ENCODE peak calls at places on chromosomes 12 and 14, in nine cellular contexts. U is astrocyte, B is A549, P is body of pancreas, V is fibroblast of lung, D is gastrocnemius medialis, A is left lung, K is IMR-90, T is spleen. R is an unnamed sample.

GRCh38 chr12:42097971-42098370 is 46.7 kb downstream of the GXYLT1 start:
- DNase-seq in U (no peak), B (no peak), P (no peak), V (no peak), D (no peak), A (no peak), K (no peak), T (no peak), R (no peak)

GRCh38 chr14:24631749-24632335 is 2.1 kb downstream of the GZMB start:
- DNase-seq in U (no peak), B (no peak), P (no peak), V (no peak), D (no peak), A (no peak), K (no peak), T (no peak), R (no peak)

GRCh38 chr12:111034148-111034910 is 114.0 kb upstream of the MYL2 start:
- DNase-seq in U (no peak), B (no peak), P (no peak), V (peak; percentile 1), D (no peak), A (no peak), K (no peak), T (peak; percentile 45), R (no peak)

GRCh38 chr12:52924764-52925716 is 20.2 kb upstream of the KRT8 start:
- DNase-seq in U (peak; percentile 99), B (peak; percentile 94), P (peak; percentile 53), V (peak; percentile 99), D (no peak), A (no peak), K (peak; percentile 93), T (no peak), R (no peak)

GRCh38 chr12:120455302-120455701 is 9.1 kb downstream of the GATC start:
- DNase-seq in U (no peak), B (no peak), P (peak; percentile 88), V (no peak), D (no peak), A (no peak), K (no peak), T (no peak), R (no peak)

GRCh38 chr14:105281354-105282097 is 19.3 kb downstream of the BRF1 start:
- DNase-seq in U (peak; percentile 56), B (peak; percentile 76), P (peak; percentile 64), V (peak; percentile 67), D (no peak), A (no peak), K (peak; percentile 83), T (no peak), R (no peak)

GRCh38 chr14:102141797-102142196 is 2.1 kb downstream of the WDR20 start:
- DNase-seq in U (no peak), B (no peak), P (no peak), V (no peak), D (no peak), A (no peak), K (no peak), T (no peak), R (no peak)

GRCh38 chr14:75521415-75522199 is 662 bp upstream of the BATF start:
- DNase-seq in U (no peak), B (no peak), P (no peak), V (no peak), D (no peak), A (no peak), K (no peak), T (no peak), R (no peak)

GRCh38 chr14:54866588-54866987 is 36.0 kb downstream of the GCH1 start:
- DNase-seq in U (no peak), B (no peak), P (no peak), V (no peak), D (no peak), A (no peak), K (peak; percentile 31), T (no peak), R (no peak)

GRCh38 chr12:132006056-132006680 is 56.4 kb downstream of the EP400 start:
- DNase-seq in U (no peak), B (no peak), P (no peak), V (no peak), D (no peak), A (no peak), K (peak; percentile 15), T (peak; percentile 51), R (no peak)

GRCh38 chr12:6764011-6764828 is 1.9 kb upstream of the PTMS start:
- DNase-seq in U (peak; percentile 99), B (peak; percentile 100), P (peak; percentile 95), V (peak; percentile 100), D (peak; percentile 83), A (peak; percentile 96), K (peak; percentile 99), T (peak; percentile 85), R (peak; percentile 95)
- H3K4me3 ChIP-seq in U (peak overlapping the region; percentile 13), B (peak overlapping the region; percentile 97), P (no peak overlapping the region), V (peak overlapping the region; percentile 13), D (peak overlapping the region; percentile 18), A (no peak overlapping the region), K (peak overlapping the region; percentile 12), T (peak overlapping the region; percentile 8), R (peak overlapping the region; percentile 75)

GRCh38 chr12:19288161-19288560 is 151.1 kb upstream of the AEBP2 start:
- DNase-seq in U (no peak), B (no peak), P (no peak), V (no peak), D (no peak), A (no peak), K (no peak), T (no peak), R (no peak)

GRCh38 chr12:19284658-19285057 is 154.6 kb upstream of the AEBP2 start:
- DNase-seq in U (no peak), B (no peak), P (no peak), V (no peak), D (no peak), A (no peak), K (no peak), T (no peak), R (no peak)

GRCh38 chr12:19287302-19287701 is 152.0 kb upstream of the AEBP2 start:
- DNase-seq in U (no peak), B (no peak), P (no peak), V (no peak), D (no peak), A (no peak), K (no peak), T (no peak), R (no peak)

GRCh38 chr12:19288603-19289244 is 150.6 kb upstream of the AEBP2 start:
- DNase-seq in U (peak; percentile 41), B (peak; percentile 48), P (no peak), V (peak; percentile 58), D (no peak), A (no peak), K (peak; percentile 44), T (no peak), R (no peak)

DNA sequence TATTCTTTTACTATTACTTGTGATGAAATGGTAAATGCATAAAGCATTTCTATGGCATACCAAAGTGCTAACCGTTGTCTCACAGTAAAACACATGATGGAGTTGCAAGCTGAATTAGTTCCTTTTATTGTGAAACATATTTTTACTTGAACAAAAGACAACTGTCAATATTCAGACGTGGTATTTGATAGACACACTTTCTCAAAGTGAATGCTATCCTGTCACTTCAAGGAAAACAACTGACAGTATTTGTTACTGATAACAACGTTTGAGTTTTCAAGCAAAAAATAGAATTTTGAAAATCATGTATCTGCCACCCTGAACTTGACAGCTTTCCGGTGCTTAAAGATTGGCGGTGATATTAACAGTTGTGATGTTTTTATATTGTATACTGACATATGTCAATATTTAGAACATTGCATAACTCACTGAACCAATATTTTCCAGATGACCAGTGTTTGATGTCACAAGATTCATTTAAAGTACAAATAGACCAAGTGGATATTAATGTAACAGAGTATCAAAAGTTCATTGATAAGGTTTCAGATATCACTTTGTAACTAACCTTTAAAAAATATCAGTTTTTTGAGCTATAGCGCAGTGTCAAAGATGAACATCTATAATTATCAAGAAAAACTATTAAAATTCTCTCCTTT is 153.4 kb upstream of the AEBP2 start:
- DNase-seq in U (no peak), B (no peak), P (no peak), V (no peak), D (no peak), A (no peak), K (no peak), T (no peak), R (no peak)
- TF ChIP-seq CTCF in U (no peak), B (no peak), P (no peak), V (no peak), D (no peak), A (no peak), K (no peak), T (no peak), R (no peak)

GRCh38 chr12:31387466-31387865 is 61.5 kb upstream of the SINHCAF start:
- DNase-seq in U (no peak), B (no peak), P (no peak), V (no peak), D (no peak), A (no peak), K (no peak), T (no peak), R (no peak)
- H3K4me1 ChIP-seq in U (no peaks in the 10 kb centered on the region), B (no peaks in the 10 kb centered on the region), P (no peaks in the 10 kb centered on the region), V (no peaks in the 10 kb centered on the region), D (no peaks in the 10 kb centered on the region), A (no peaks in the 10 kb centered on the region), K (peaks cover 2% of the 10 kb centered on the region), T (no peaks in the 10 kb centered on the region), R (no peaks in the 10 kb centered on the region)

GRCh38 chr12:48978741-48979601 is 849 bp downstream of the WNT1 start:
- DNase-seq in U (no peak), B (no peak), P (no peak), V (no peak), D (no peak), A (no peak), K (no peak), T (no peak), R (no peak)
- H3K4me3 ChIP-seq in U (no peak overlapping the region), B (peak overlapping the region; percentile 42), P (no peak overlapping the region), V (no peak overlapping the region), D (peak overlapping the region; percentile 37), A (peak overlapping the region; percentile 10), K (no peak overlapping the region), T (peak overlapping the region; percentile 50), R (peak overlapping the region; percentile 42)

GRCh38 chr14:39988939-39989338 is 556.7 kb upstream of the FBXO33 start:
- DNase-seq in U (peak; percentile 31), B (peak; percentile 57), P (no peak), V (peak; percentile 55), D (no peak), A (no peak), K (no peak), T (no peak), R (no peak)
- TF ChIP-seq CTCF in U (peak; percentile 46), B (peak; percentile 41), P (no peak), V (no peak), D (no peak), A (no peak), K (peak; percentile 8), T (no peak), R (peak; percentile 40)

GRCh38 chr12:32125455-32126084 is 18.9 kb downstream of the BICD1 start:
- DNase-seq in U (peak; percentile 75), B (no peak), P (no peak), V (peak; percentile 80), D (no peak), A (no peak), K (peak; percentile 69), T (no peak), R (no peak)
- H3K4me1 ChIP-seq in U (peaks cover 16% of the 10 kb centered on the region), B (peaks cover 4% of the 10 kb centered on the region), P (no peaks in the 10 kb centered on the region), V (peaks cover 6% of the 10 kb centered on the region), D (no peaks in the 10 kb centered on the region), A (no peaks in the 10 kb centered on the region), K (peaks cover 14% of the 10 kb centered on the region), T (no peaks in the 10 kb centered on the region), R (no peaks in the 10 kb centered on the region)